ENCODE peak calls at places on chromosome 17, in seven cellular contexts. F is omental fat pad, O is uterus, H is astrocyte of the spinal cord, Q is HepG2, N is MCF 10A, E is heart left ventricle. W is an unnamed sample.

GRCh38 chr17:79005063-79005861 is 4.3 kb downstream of the CANT1 start:
- DNase-seq in F (peak), O (peak), H (no peak), Q (no peak), N (no peak), E (peak), W (no peak)

GRCh38 chr17:10428781-10429180 is 7.0 kb upstream of the MYH8 start:
- DNase-seq in F (no peak), O (no peak), H (no peak), Q (no peak), N (no peak), E (no peak), W (no peak)

GRCh38 chr17:78973196-78973595 is 6.5 kb downstream of the LGALS3BP start:
- DNase-seq in F (no peak), O (no peak), H (no peak), Q (no peak), N (no peak), E (no peak), W (no peak)

GRCh38 chr17:56447166-56447565 is 146.3 kb upstream of the NOG start:
- DNase-seq in F (no peak), O (no peak), H (peak), Q (no peak), N (no peak), E (no peak), W (no peak)

GRCh38 chr17:63099420-63099819 is 133.4 kb downstream of the TANC2 start:
- DNase-seq in F (no peak), O (no peak), H (no peak), Q (no peak), N (no peak), E (no peak), W (no peak)

GRCh38 chr17:71936977-71937376 is 183.8 kb upstream of the SOX9 start:
- DNase-seq in F (no peak), O (no peak), H (no peak), Q (no peak), N (no peak), E (no peak), W (no peak)

GRCh38 chr17:67624886-67625656 is 92.7 kb upstream of the NOL11 start:
- DNase-seq in F (no peak), O (no peak), H (no peak), Q (no peak), N (no peak), E (no peak), W (no peak)

GRCh38 chr17:10013360-10014112 is 108.5 kb upstream of the RCVRN start:
- DNase-seq in F (no peak), O (no peak), H (no peak), Q (no peak), N (no peak), E (no peak), W (no peak)

GRCh38 chr17:78925662-78926555 is 722 bp upstream of the TIMP2 start:
- DNase-seq in F (no peak), O (peak), H (peak), Q (peak), N (no peak), E (peak), W (peak)

GRCh38 chr17:80943346-80944145 is 48.1 kb upstream of the CHMP6 start:
- DNase-seq in F (no peak), O (peak), H (no peak), Q (no peak), N (no peak), E (peak), W (no peak)

GRCh38 chr17:41972571-41973411 is 6.2 kb downstream of the CNP start:
- DNase-seq in F (no peak), O (no peak), H (peak), Q (no peak), N (no peak), E (peak), W (no peak)

GRCh38 chr17:55238197-55238930 is 26.4 kb upstream of the HLF start:
- DNase-seq in F (peak), O (peak), H (peak), Q (peak), N (peak), E (peak), W (peak)

GRCh38 chr17:81991684-81992513 is 14.5 kb downstream of the ASPSCR1 start:
- DNase-seq in F (no peak), O (no peak), H (peak), Q (peak), N (peak), E (peak), W (peak)

GRCh38 chr17:21376585-21376834 is 353 bp downstream of the KCNJ12 start:
- DNase-seq in F (no peak), O (no peak), H (no peak), Q (no peak), N (no peak), E (no peak), W (no peak)
- TF ChIP-seq CTCF in F (no peak), O (no peak), H (no peak), Q (no peak), N (no peak), E (no peak), W (no peak)

DNA sequence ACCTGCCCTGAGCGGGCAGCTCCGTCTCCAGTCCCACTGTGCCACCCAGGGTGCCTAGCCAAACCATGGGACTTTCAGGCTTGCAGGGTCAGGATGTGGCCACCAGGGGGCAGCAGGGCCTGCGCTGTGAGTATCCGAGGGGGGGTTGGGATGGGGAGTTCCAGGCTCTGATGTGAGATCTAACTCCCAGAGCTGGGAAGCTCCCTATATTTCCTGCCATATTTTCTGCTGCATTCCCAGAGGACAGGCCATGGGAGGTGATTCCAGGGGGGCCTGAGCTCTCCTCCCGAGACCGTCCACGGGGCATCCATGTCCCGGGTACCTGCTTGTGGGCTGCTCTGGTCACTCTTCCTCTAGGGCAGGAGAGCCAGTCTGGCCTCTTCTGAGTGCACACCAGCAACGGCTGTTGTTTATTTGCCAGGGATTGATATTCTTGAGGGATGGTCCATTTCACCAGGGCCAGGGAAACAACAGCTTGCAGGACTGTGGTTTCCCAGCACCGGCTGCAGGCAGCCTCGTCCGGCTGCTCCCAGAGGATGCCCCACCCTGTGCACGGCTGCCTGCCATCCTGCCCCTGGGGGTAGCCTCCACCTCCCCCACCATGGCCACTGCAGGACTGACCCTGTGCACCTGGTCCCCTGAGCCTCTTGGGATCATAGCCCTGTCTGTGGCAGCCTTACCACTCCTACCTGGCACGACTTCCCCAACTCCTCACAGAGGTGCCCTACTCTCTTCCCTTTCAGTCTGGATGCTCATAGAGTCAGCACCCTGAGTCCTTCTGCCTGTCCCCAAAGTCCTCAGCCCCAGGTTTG is 1.2 kb downstream of the GPR142 start:
- DNase-seq in F (peak), O (peak), H (peak), Q (peak), N (peak), E (peak), W (peak)
- TF ChIP-seq CTCF in F (no peak), O (peak), H (peak), Q (peak), N (peak), E (peak), W (peak)

DNA sequence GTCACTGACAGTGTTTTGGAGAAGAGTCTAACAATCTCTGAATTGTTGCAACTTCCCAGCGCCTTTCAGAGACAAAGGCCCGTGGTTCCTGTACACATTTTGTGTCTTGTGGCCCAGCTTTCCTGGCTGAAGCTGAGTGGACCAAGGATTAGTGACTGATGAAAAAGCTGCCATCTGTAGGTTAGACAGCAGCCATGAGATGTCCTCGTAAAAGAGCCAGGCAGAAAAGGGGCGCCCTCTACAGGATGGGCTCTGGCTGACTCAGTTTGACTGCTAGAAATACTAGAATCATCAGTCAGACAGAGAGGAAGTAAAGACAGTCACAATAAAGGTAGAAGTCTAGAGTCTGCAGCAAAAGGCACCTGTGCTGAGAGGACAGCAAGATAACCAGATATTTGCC is 26.5 kb upstream of the NF1 start:
- DNase-seq in F (no peak), O (no peak), H (no peak), Q (peak), N (peak), E (no peak), W (no peak)
- TF ChIP-seq CTCF in F (no peak), O (no peak), H (peak), Q (peak), N (peak), E (peak), W (no peak)

DNA sequence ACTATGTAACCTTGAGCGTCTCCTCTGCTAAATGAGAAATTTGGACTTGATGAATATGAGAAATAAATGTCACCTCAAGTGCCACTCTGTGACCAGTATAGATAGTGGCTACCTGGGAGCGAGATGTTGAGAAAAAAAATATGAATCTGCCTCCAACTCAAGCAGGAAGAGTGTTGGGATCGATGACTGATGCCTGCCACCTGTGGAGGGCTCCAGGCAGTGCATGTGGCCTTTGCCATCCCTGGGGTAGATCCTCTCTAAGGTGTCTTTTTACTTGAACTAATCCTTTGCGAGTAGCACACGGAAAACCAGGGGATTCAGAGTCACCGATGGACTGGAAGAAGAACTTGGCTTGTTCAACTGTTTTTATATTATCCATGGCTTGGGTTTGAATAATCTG is 9.4 kb downstream of the CCDC182 start:
- DNase-seq in F (no peak), O (no peak), H (no peak), Q (peak), N (peak), E (no peak), W (no peak)
- TF ChIP-seq CTCF in F (no peak), O (no peak), H (peak), Q (peak), N (no peak), E (no peak), W (no peak)

GRCh38 chr17:75679706-75680201 is 12.6 kb downstream of the SAP30BP start:
- DNase-seq in F (no peak), O (no peak), H (peak), Q (no peak), N (peak), E (peak), W (no peak)
- TF ChIP-seq CTCF in F (no peak), O (peak), H (peak), Q (peak), N (peak), E (peak), W (no peak)

GRCh38 chr17:72962099-72962498 is 130.4 kb downstream of the SLC39A11 start:
- DNase-seq in F (no peak), O (no peak), H (no peak), Q (peak), N (no peak), E (no peak), W (no peak)
- TF ChIP-seq CTCF in F (no peak), O (no peak), H (no peak), Q (no peak), N (no peak), E (no peak), W (no peak)

GRCh38 chr17:1244606-1245012 is 25.6 kb upstream of the BHLHA9 start:
- DNase-seq in F (no peak), O (no peak), H (no peak), Q (no peak), N (no peak), E (no peak), W (no peak)

GRCh38 chr17:1241904-1242303 is 28.3 kb upstream of the BHLHA9 start:
- DNase-seq in F (no peak), O (peak), H (no peak), Q (no peak), N (peak), E (peak), W (peak)

GRCh38 chr17:1237471-1237870 is 32.8 kb upstream of the BHLHA9 start:
- DNase-seq in F (no peak), O (no peak), H (no peak), Q (no peak), N (no peak), E (no peak), W (no peak)

GRCh38 chr17:1234455-1234854 is 35.8 kb upstream of the BHLHA9 start:
- DNase-seq in F (no peak), O (no peak), H (no peak), Q (no peak), N (no peak), E (peak), W (no peak)

GRCh38 chr17:1239210-1239609 is 31.0 kb upstream of the BHLHA9 start:
- DNase-seq in F (no peak), O (no peak), H (no peak), Q (no peak), N (no peak), E (no peak), W (no peak)
- TF ChIP-seq CTCF in F (no peak), O (no peak), H (no peak), Q (no peak), N (no peak), E (no peak), W (no peak)